ENCODE peak calls at places on chromosomes 3 and 15, in six cellular contexts. J, B, W, Y, M and X are unnamed samples.

GRCh38 chr3:126969586-126969985 is 13.3 kb upstream of the PLXNA1 start:
- DNase-seq in J (no peak), B (no peak), W (no peak), Y (no peak), M (no peak), X (peak)

GRCh38 chr3:69809076-69809835 is 70.0 kb downstream of the MITF start:
- DNase-seq in J (no peak), B (no peak), W (no peak), Y (no peak), M (no peak), X (no peak)

GRCh38 chr15:24761704-24762302 is 86.2 kb downstream of the NPAP1 start:
- DNase-seq in J (no peak), B (no peak), W (no peak), Y (no peak), M (no peak), X (peak)

GRCh38 chr15:101276501-101277037 is 716 bp downstream of the SELENOS start:
- DNase-seq in J (no peak), B (no peak), W (no peak), Y (no peak), M (no peak), X (peak)

GRCh38 chr3:11035757-11036505 is 43.4 kb downstream of the SLC6A1 start:
- DNase-seq in J (no peak), B (no peak), W (no peak), Y (no peak), M (no peak), X (no peak)

GRCh38 chr15:78206326-78207109 is 27.8 kb downstream of the ACSBG1 start:
- DNase-seq in J (no peak), B (no peak), W (no peak), Y (no peak), M (no peak), X (no peak)

GRCh38 chr3:116445291-116445841 is at the start of gene LSAMP:
- DNase-seq in J (no peak), B (no peak), W (no peak), Y (no peak), M (peak), X (no peak)

GRCh38 chr3:124565013-124565412 is 165.2 kb upstream of the UMPS start:
- DNase-seq in J (peak), B (peak), W (no peak), Y (peak), M (peak), X (peak)

GRCh38 chr15:66883322-66883911 is 181.4 kb downstream of the SMAD6 start:
- DNase-seq in J (no peak), B (no peak), W (peak), Y (peak), M (peak), X (peak)

GRCh38 chr3:158731938-158732855 is at the start of gene RARRES1:
- DNase-seq in J (no peak), B (no peak), W (no peak), Y (peak), M (no peak), X (peak)

GRCh38 chr3:48001991-48002390 is 14.2 kb downstream of the MAP4 start:
- DNase-seq in J (no peak), B (no peak), W (no peak), Y (no peak), M (no peak), X (no peak)

GRCh38 chr3:133943639-133944131 is 48.0 kb upstream of the RAB6B start:
- DNase-seq in J (no peak), B (no peak), W (no peak), Y (peak), M (no peak), X (peak)